ENCODE peak calls at places on chromosome 3, in five cellular contexts. T is astrocyte of the spinal cord, Z is IMR-90, I is GM13976, S is AG10803. X is an unnamed sample.

GRCh38 chr3:143600762-143601161 is 247.5 kb downstream of the SLC9A9 start:
- DNase-seq in Z (no peak), S (peak), T (peak), I (no peak), X (peak)

GRCh38 chr3:37590328-37591079 is 271.2 kb upstream of the CTDSPL start:
- DNase-seq in I (no peak), T (no peak), Z (no peak), S (no peak), X (peak)

GRCh38 chr3:111863942-111864341 is 4.9 kb downstream of the PHLDB2 start:
- DNase-seq in S (no peak), T (no peak), Z (peak), I (no peak), X (peak)

GRCh38 chr3:46860381-46861292 is 2.6 kb downstream of the MYL3 start:
- DNase-seq in Z (no peak), T (no peak), S (no peak), I (no peak), X (no peak)

GRCh38 chr3:32297366-32297765 is 58.9 kb downstream of the CMTM8 start:
- DNase-seq in T (no peak), S (no peak), Z (no peak), I (no peak), X (no peak)

GRCh38 chr3:29922990-29923746 is 642.3 kb downstream of the RBMS3 start:
- DNase-seq in I (no peak), S (peak), Z (peak), T (peak), X (peak)

GRCh38 chr3:104642827-104643226 is 723.9 kb upstream of the ALCAM start:
- DNase-seq in I (no peak), S (no peak), Z (no peak), T (no peak), X (peak)

GRCh38 chr3:127550758-127551157 is 39.8 kb downstream of the TPRA1 start:
- DNase-seq in S (no peak), I (no peak), T (no peak), Z (no peak), X (no peak)

GRCh38 chr3:77420316-77420715 is 380.4 kb downstream of the ROBO2 start:
- DNase-seq in S (no peak), T (no peak), Z (no peak), I (no peak), X (no peak)

GRCh38 chr3:128112406-128112968 is 11.1 kb downstream of the RUVBL1 start:
- DNase-seq in Z (peak), I (no peak), S (peak), T (peak), X (peak)

GRCh38 chr3:72951259-72951722 is 45.3 kb upstream of the PPP4R2 start:
- DNase-seq in I (no peak), Z (no peak), S (no peak), T (no peak), X (no peak)

GRCh38 chr3:69890691-69891090 is 108.8 kb upstream of the SAMMSON start:
- DNase-seq in T (no peak), S (no peak), I (no peak), Z (peak), X (no peak)

GRCh38 chr3:30518872-30519271 is 87.5 kb upstream of the TGFBR2 start:
- DNase-seq in S (no peak), Z (no peak), I (no peak), T (no peak), X (peak)

GRCh38 chr3:42256135-42256819 is 9.7 kb downstream of the CCK start:
- DNase-seq in T (peak), S (peak), I (no peak), Z (peak), X (peak)

GRCh38 chr3:98171066-98171465 is 4.6 kb downstream of the OR5H15 start:
- DNase-seq in Z (no peak), I (no peak), S (no peak), T (no peak), X (no peak)

GRCh38 chr3:122033018-122033417 is 11.0 kb upstream of the ILDR1 start:
- DNase-seq in Z (no peak), S (no peak), T (no peak), I (no peak), X (no peak)

GRCh38 chr3:126944089-126944965 is 38.6 kb upstream of the PLXNA1 start:
- DNase-seq in S (no peak), Z (no peak), T (no peak), I (no peak), X (no peak)

GRCh38 chr3:16743276-16743675 is 138.1 kb upstream of the DAZL start:
- DNase-seq in S (no peak), I (no peak), T (peak), Z (no peak), X (no peak)

GRCh38 chr3:196322-197153 is at the start of gene CHL1:
- DNase-seq in T (no peak), I (peak), Z (no peak), S (no peak), X (no peak)

GRCh38 chr3:66442254-66443249 is 58.3 kb downstream of the LRIG1 start:
- DNase-seq in T (peak), Z (peak), S (peak), I (no peak), X (peak)

GRCh38 chr3:152083058-152083457 is 185.7 kb upstream of the MBNL1 start:
- DNase-seq in T (no peak), Z (no peak), S (no peak), I (no peak), X (no peak)

GRCh38 chr3:35322070-35322469 is 317.3 kb upstream of the ARPP21 start:
- DNase-seq in I (no peak), Z (no peak), S (no peak), T (peak), X (peak)

GRCh38 chr3:21542656-21543379 is 208.2 kb downstream of the ZNF385D start:
- DNase-seq in T (no peak), S (no peak), I (no peak), Z (no peak), X (no peak)

GRCh38 chr3:134001251-134001650 is 28.5 kb downstream of the SLCO2A1 start:
- DNase-seq in S (no peak), Z (no peak), T (no peak), I (no peak), X (no peak)

GRCh38 chr3:140537075-140537474 is 140.8 kb upstream of the TRIM42 start:
- DNase-seq in Z (no peak), S (no peak), I (no peak), T (no peak), X (no peak)

GRCh38 chr3:184910664-184911063 is 98.7 kb downstream of the VPS8 start:
- DNase-seq in Z (no peak), T (no peak), S (no peak), I (no peak), X (no peak)

GRCh38 chr3:30399394-30400181 is 206.8 kb upstream of the TGFBR2 start:
- DNase-seq in T (peak), Z (peak), S (peak), I (no peak), X (peak)

GRCh38 chr3:5239602-5240001 is 52.1 kb downstream of the EDEM1 start:
- DNase-seq in T (peak), S (peak), Z (peak), I (no peak), X (peak)

GRCh38 chr3:49173116-49173791 is 1.9 kb downstream of the KLHDC8B start:
- DNase-seq in S (no peak), Z (no peak), T (peak), I (no peak), X (peak)

GRCh38 chr3:15011174-15011573 is 53.9 kb downstream of the MRPS25 start:
- DNase-seq in Z (no peak), T (no peak), I (no peak), S (no peak), X (no peak)

DNA sequence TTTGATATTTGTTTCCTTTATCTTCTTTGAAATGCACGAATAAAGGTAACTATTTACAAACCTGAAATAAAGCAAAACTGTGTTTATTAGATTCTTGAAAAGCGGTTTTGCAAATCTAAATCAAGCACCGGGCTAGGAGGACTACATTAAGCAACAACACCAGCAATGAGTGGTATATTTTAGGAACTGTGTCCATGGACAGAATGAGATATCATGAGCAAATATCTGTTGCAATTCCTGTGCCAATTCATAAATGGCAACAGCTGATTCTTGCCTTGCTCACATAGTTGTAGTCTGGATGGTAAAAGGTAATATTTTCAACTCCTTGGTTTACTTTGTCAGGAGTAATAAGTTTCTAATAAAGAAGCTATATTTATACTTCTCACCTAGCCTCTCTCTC is 403.3 kb downstream of the LPP start:
- DNase-seq in T (no peak), Z (no peak), I (no peak), S (no peak), X (no peak)
- TF ChIP-seq CTCF in T (no peak), Z (no peak), I (no peak), S (no peak), X (no peak)

GRCh38 chr3:177483182-177483967 is 286.1 kb upstream of the TBL1XR1 start:
- DNase-seq in T (no peak), S (no peak), I (no peak), Z (no peak), X (no peak)
- TF ChIP-seq CTCF in T (no peak), S (no peak), I (no peak), Z (peak), X (peak)

GRCh38 chr3:96294143-96294542 is 520.3 kb upstream of the EPHA6 start:
- DNase-seq in I (no peak), T (no peak), Z (no peak), S (no peak), X (no peak)
- TF ChIP-seq CTCF in I (no peak), T (no peak), Z (no peak), S (no peak), X (no peak)

DNA sequence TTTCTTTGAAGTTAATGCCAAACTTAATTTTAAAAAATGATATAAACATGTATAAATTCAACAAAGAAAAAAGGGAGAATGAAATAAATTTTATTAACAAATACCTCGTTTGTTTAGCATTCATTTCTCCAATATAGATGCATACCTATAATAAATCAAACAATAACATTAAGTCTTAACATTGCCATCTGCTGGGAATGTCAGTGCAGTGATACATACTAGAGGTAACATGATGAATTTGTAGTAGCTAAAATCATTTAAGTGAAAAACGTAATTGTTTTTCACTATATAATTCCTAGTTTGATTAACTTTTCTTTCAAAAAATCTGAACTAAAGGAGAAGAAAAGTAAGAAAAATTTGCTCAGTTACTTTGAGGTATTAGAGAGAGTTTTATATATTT is 340.2 kb upstream of the CBLB start:
- DNase-seq in S (peak), I (no peak), Z (peak), T (peak), X (peak)
- TF ChIP-seq CTCF in S (peak), I (no peak), Z (peak), T (peak), X (peak)

GRCh38 chr3:145798691-145799550 is 362.1 kb downstream of the PLOD2 start:
- DNase-seq in I (no peak), T (peak), S (peak), Z (no peak), X (peak)

GRCh38 chr3:145798005-145798404 is 363.0 kb downstream of the PLOD2 start:
- DNase-seq in T (no peak), Z (no peak), I (no peak), S (no peak), X (no peak)

GRCh38 chr3:145801699-145802098 is 359.3 kb downstream of the PLOD2 start:
- DNase-seq in I (no peak), S (no peak), T (no peak), Z (no peak), X (no peak)
- TF ChIP-seq CTCF in I (no peak), S (no peak), T (no peak), Z (no peak), X (no peak)

DNA sequence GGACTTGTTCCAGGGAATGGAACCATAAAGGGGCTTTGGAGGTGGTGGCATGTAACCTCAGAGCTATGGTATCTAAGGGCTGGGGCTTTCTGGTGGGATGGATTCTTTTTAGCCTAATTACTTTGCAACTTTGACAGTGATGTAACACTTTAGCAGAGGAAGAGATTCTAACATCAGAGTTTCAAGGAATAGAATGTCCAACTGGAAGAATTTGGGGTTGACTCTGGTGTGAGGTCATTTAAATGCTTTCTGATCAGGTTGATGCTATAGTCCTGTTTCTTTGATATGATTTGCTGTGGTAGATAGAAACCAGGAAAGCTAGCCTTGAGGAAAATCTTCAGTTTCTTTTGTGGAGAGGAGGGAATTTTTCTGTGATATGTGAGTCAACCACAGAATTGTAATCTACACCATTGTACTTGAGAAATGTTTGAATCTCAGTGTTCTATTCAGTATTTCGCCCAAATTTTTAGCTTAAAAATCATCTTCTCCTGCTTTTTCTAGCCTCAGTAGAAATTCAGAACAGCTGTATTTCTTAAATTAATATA is 40.0 kb downstream of the ATP2C1 start:
- DNase-seq in S (peak), Z (peak), I (no peak), T (peak), X (peak)
- TF ChIP-seq CTCF in S (no peak), Z (no peak), I (no peak), T (no peak), X (no peak)